ENCODE peak calls at places on chromosomes 5 and 9, in nine cellular contexts. X is cardiac fibroblast; M is left lung; O is CD8-positive, alpha-beta T cell; R is breast epithelium; Y is cardiac muscle cell; Z is activated CD8-positive, alpha-beta T cell treated with anti-CD3 and anti-CD28 coated beads, Interleukin-2, amount 10 ng/mL, durations not matched to agents 7 days and 5 days; V is kidney tubule cell; B is testis. T is an unnamed sample.

GRCh38 chr9:79757906-79758669 is 186.3 kb downstream of the TLE4 start:
- DNase-seq in B (no peak), Z (no peak), V (peak; percentile 9), X (peak; percentile 56), R (no peak), Y (peak; percentile 27), O (no peak), M (no peak), T (peak; percentile 12)

GRCh38 chr5:1801061-1801953 is at the start of gene NDUFS6:
- DNase-seq in V (peak; percentile 76), R (peak; percentile 29), B (peak; percentile 87), Y (peak; percentile 67), M (peak; percentile 95), Z (peak; percentile 84), O (peak; percentile 83), X (peak; percentile 69), T (peak; percentile 69)

GRCh38 chr9:116564266-116564793 is 122.8 kb upstream of the TRIM32 start:
- DNase-seq in Y (no peak), O (no peak), V (peak; percentile 8), X (no peak), R (no peak), Z (no peak), B (no peak), M (no peak), T (no peak)

GRCh38 chr5:60996368-60996767 is 51.4 kb downstream of the NDUFAF2 start:
- DNase-seq in B (no peak), R (no peak), O (no peak), Y (no peak), V (no peak), M (no peak), X (no peak), Z (no peak), T (no peak)

GRCh38 chr9:120921751-120922181 is 4.8 kb downstream of the TRAF1 start:
- DNase-seq in B (no peak), X (no peak), Z (no peak), R (no peak), M (no peak), O (no peak), Y (no peak), V (no peak), T (no peak)

GRCh38 chr5:14665949-14666741 is 1.6 kb downstream of the OTULIN start:
- DNase-seq in O (peak; percentile 61), R (no peak), Z (peak; percentile 70), M (no peak), V (peak; percentile 55), Y (no peak), X (no peak), B (no peak), T (peak; percentile 27)

GRCh38 chr9:99137225-99137624 is 32.3 kb downstream of the TGFBR1 start:
- DNase-seq in O (no peak), X (no peak), Y (no peak), R (no peak), V (peak; percentile 43), M (no peak), B (no peak), Z (no peak), T (no peak)

GRCh38 chr5:124979174-124979573 is 232.7 kb upstream of the ZNF608 start:
- DNase-seq in Z (no peak), V (peak; percentile 51), O (no peak), B (no peak), X (no peak), R (no peak), Y (no peak), M (no peak), T (no peak)

GRCh38 chr5:39099831-39100230 is 25.6 kb upstream of the RICTOR start:
- DNase-seq in Y (no peak), V (no peak), B (no peak), M (no peak), O (no peak), R (no peak), X (no peak), Z (no peak), T (no peak)

GRCh38 chr5:107218457-107219193 is 452.1 kb downstream of the EFNA5 start:
- DNase-seq in R (no peak), O (no peak), M (no peak), B (no peak), Y (peak; percentile 63), X (peak; percentile 75), V (peak; percentile 48), Z (no peak), T (no peak)

GRCh38 chr9:113621309-113621791 is 157.8 kb downstream of the RGS3 start:
- DNase-seq in M (no peak), R (peak; percentile 81), X (peak; percentile 93), V (peak; percentile 96), O (no peak), Z (no peak), Y (peak; percentile 97), B (peak; percentile 44), T (peak; percentile 93)

GRCh38 chr9:31730398-31730797 is 654.0 kb upstream of the ACO1 start:
- DNase-seq in O (no peak), X (no peak), M (peak; percentile 48), R (no peak), V (no peak), B (no peak), Y (no peak), Z (no peak), T (no peak)

GRCh38 chr9:114880276-114880891 is 50.0 kb downstream of the TNFSF8 start:
- DNase-seq in V (no peak), X (peak; percentile 60), O (no peak), R (no peak), M (no peak), Z (no peak), Y (peak; percentile 36), B (no peak), T (no peak)

GRCh38 chr5:178113841-178114324 is 551 bp downstream of the N4BP3 start:
- DNase-seq in X (no peak), B (no peak), R (no peak), M (peak; percentile 79), Y (no peak), O (peak; percentile 33), Z (no peak), V (no peak), T (no peak)

GRCh38 chr5:176619203-176619568 is 9.2 kb upstream of the GPRIN1 start:
- DNase-seq in V (peak; percentile 72), Z (peak; percentile 84), O (peak; percentile 77), M (peak; percentile 84), R (peak; percentile 23), X (peak; percentile 82), B (peak; percentile 81), Y (peak; percentile 90), T (peak; percentile 79)

GRCh38 chr9:113536483-113537226 is 73.1 kb downstream of the RGS3 start:
- DNase-seq in Y (peak; percentile 49), O (no peak), M (peak; percentile 60), Z (no peak), R (no peak), X (peak; percentile 27), V (no peak), B (peak; percentile 81), T (no peak)

GRCh38 chr9:79799691-79800345 is 228.1 kb downstream of the TLE4 start:
- DNase-seq in B (no peak), M (no peak), X (no peak), V (no peak), R (no peak), O (no peak), Z (no peak), Y (peak; percentile 89), T (no peak)

GRCh38 chr9:70935856-70936255 is 185.6 kb downstream of the TRPM3 start:
- DNase-seq in M (no peak), R (no peak), X (peak; percentile 22), Z (no peak), Y (peak; percentile 26), V (no peak), O (no peak), B (no peak), T (no peak)

GRCh38 chr5:6712136-6712581 is 1.1 kb upstream of the TENT4A start:
- DNase-seq in Z (peak; percentile 64), Y (peak; percentile 57), B (peak; percentile 60), X (peak; percentile 77), V (peak; percentile 78), R (peak; percentile 23), O (peak; percentile 48), M (peak; percentile 88), T (peak; percentile 68)

GRCh38 chr5:1029945-1030625 is 21.5 kb downstream of the NKD2 start:
- DNase-seq in R (no peak), M (peak; percentile 51), Y (no peak), O (no peak), X (no peak), Z (no peak), B (no peak), V (no peak), T (no peak)

GRCh38 chr9:70110194-70111041 is 66.8 kb downstream of the MAMDC2 start:
- DNase-seq in Z (no peak), B (no peak), M (no peak), O (no peak), V (peak; percentile 71), X (peak; percentile 70), Y (no peak), R (no peak), T (peak; percentile 3)

GRCh38 chr5:136374003-136374402 is 8.7 kb upstream of the TRPC7 start:
- DNase-seq in O (no peak), Z (no peak), R (no peak), M (no peak), V (peak; percentile 69), B (peak; percentile 40), X (peak; percentile 28), Y (peak; percentile 29), T (peak; percentile 20)

GRCh38 chr5:116507051-116507537 is 67.5 kb downstream of the SEMA6A start:
- DNase-seq in O (no peak), R (no peak), M (no peak), X (peak; percentile 17), Y (peak; percentile 51), Z (no peak), B (no peak), V (no peak), T (no peak)

GRCh38 chr5:147479431-147479830 is 30.4 kb downstream of the DPYSL3 start:
- DNase-seq in R (no peak), M (no peak), O (no peak), Y (no peak), Z (no peak), X (no peak), B (no peak), V (no peak), T (no peak)

GRCh38 chr9:98533132-98533531 is 175.6 kb downstream of the GABBR2 start:
- DNase-seq in O (no peak), V (no peak), Z (no peak), B (no peak), Y (no peak), M (no peak), X (no peak), R (no peak), T (no peak)

GRCh38 chr5:3600106-3600997 is 4.7 kb downstream of the IRX1 start:
- DNase-seq in O (no peak), Z (no peak), V (peak; percentile 28), Y (no peak), B (no peak), X (no peak), M (no peak), R (no peak), T (no peak)

GRCh38 chr9:117234178-117234577 is 180.7 kb downstream of the ASTN2 start:
- DNase-seq in X (no peak), B (no peak), Y (no peak), R (no peak), Z (no peak), V (no peak), O (no peak), M (no peak), T (no peak)

GRCh38 chr9:113875917-113876805 is at the start of gene ZNF618:
- DNase-seq in V (peak; percentile 49), Y (peak; percentile 54), B (peak; percentile 37), Z (no peak), M (peak; percentile 82), O (peak; percentile 11), R (no peak), X (peak; percentile 16), T (peak; percentile 35)

GRCh38 chr9:136527721-136528710 is 17.8 kb downstream of the NOTCH1 start:
- DNase-seq in O (no peak), Z (no peak), Y (no peak), X (peak; percentile 15), R (no peak), M (no peak), V (no peak), B (no peak), T (no peak)

GRCh38 chr5:154484393-154484944 is 6.4 kb upstream of the HAND1 start:
- DNase-seq in V (no peak), M (no peak), X (no peak), B (no peak), Z (no peak), O (no peak), Y (no peak), R (no peak), T (no peak)

GRCh38 chr5:176653401-176653800 is 6.1 kb downstream of the TSPAN17 start:
- DNase-seq in M (no peak), Z (no peak), R (no peak), B (no peak), V (peak; percentile 73), O (peak; percentile 49), Y (no peak), X (no peak), T (no peak)

T was measured in ACHN.